ENCODE peak calls at places on chromosomes 16 and 17, in five cellular contexts. D is naive thymus-derived CD8-positive, alpha-beta T cell; O is kidney glomerular epithelial cell; A is HEK293T; K is effector memory CD8-positive, alpha-beta T cell. B is an unnamed sample.

GRCh38 chr17:31052187-31052889 is 42.4 kb upstream of the NF1 start:
- DNase-seq in D (no peak), O (no peak), A (no peak), K (no peak), B (peak)

GRCh38 chr16:60907645-60908044 is 1128.6 kb downstream of the CDH8 start:
- DNase-seq in D (no peak), O (no peak), A (no peak), K (no peak), B (no peak)

GRCh38 chr16:58332997-58333700 is 38.3 kb upstream of the PRSS54 start:
- DNase-seq in D (no peak), O (no peak), A (no peak), K (no peak), B (no peak)

GRCh38 chr16:19589106-19589505 is 33.6 kb downstream of the VPS35L start:
- DNase-seq in D (no peak), O (no peak), A (no peak), K (no peak), B (no peak)

GRCh38 chr17:28849281-28849680 is 5.5 kb upstream of the ERAL1 start:
- DNase-seq in D (no peak), O (no peak), A (no peak), K (no peak), B (peak)

GRCh38 chr17:17944253-17944652 is 27.9 kb downstream of the TOM1L2 start:
- DNase-seq in D (no peak), O (no peak), A (no peak), K (no peak), B (no peak)

GRCh38 chr16:84594725-84595038 is 23.2 kb downstream of the COTL1 start:
- DNase-seq in D (no peak), O (no peak), A (no peak), K (no peak), B (no peak)

GRCh38 chr17:57739402-57740224 is 5.5 kb downstream of the CCDC182 start:
- DNase-seq in D (no peak), O (no peak), A (peak), K (peak), B (peak)

GRCh38 chr17:81666342-81667191 is at the start of the genes CCDC137 and OXLD1:
- DNase-seq in D (peak), O (peak), A (peak), K (peak), B (peak)

GRCh38 chr17:57874434-57875108 is 24.7 kb upstream of the MRPS23 start:
- DNase-seq in D (peak), O (peak), A (no peak), K (no peak), B (no peak)

GRCh38 chr16:56635441-56635967 is 3.0 kb upstream of the MT1A start:
- DNase-seq in D (no peak), O (no peak), A (no peak), K (no peak), B (no peak)

GRCh38 chr16:2237552-2238395 is 1.5 kb downstream of the DNASE1L2 start:
- DNase-seq in D (no peak), O (no peak), A (no peak), K (no peak), B (no peak)

GRCh38 chr17:9677932-9678331 is 32.6 kb downstream of the USP43 start:
- DNase-seq in D (no peak), O (no peak), A (no peak), K (no peak), B (no peak)

GRCh38 chr16:26951950-26952349 is 114.8 kb upstream of the C16orf82 start:
- DNase-seq in D (no peak), O (no peak), A (no peak), K (no peak), B (no peak)

GRCh38 chr17:76956846-76957540 is 88.8 kb downstream of the MGAT5B start:
- DNase-seq in D (no peak), O (no peak), A (no peak), K (no peak), B (no peak)

GRCh38 chr16:370443-370842 is at the start of gene MRPL28:
- DNase-seq in D (peak), O (peak), A (peak), K (peak), B (peak)

GRCh38 chr17:79459003-79459655 is 151.7 kb downstream of the RBFOX3 start:
- DNase-seq in D (no peak), O (no peak), A (no peak), K (no peak), B (no peak)

GRCh38 chr16:870856-871561 is 70.5 kb upstream of the GNG13 start:
- DNase-seq in D (no peak), O (no peak), A (no peak), K (no peak), B (no peak)

GRCh38 chr16:19748389-19749110 is 30.5 kb downstream of the IQCK start:
- DNase-seq in D (no peak), O (no peak), A (no peak), K (no peak), B (no peak)

GRCh38 chr16:67445441-67445912 is 14.6 kb downstream of the HSD11B2 start:
- DNase-seq in D (no peak), O (no peak), A (no peak), K (no peak), B (no peak)

GRCh38 chr17:31585280-31585630 is 193.8 kb downstream of the RAB11FIP4 start:
- DNase-seq in D (no peak), O (no peak), A (no peak), K (no peak), B (no peak)

GRCh38 chr17:11908711-11909146 is 88.5 kb downstream of the ZNF18 start:
- DNase-seq in D (no peak), O (no peak), A (no peak), K (no peak), B (peak)

GRCh38 chr17:16449121-16449570 is 33.8 kb downstream of the TRPV2 start:
- DNase-seq in D (no peak), O (no peak), A (no peak), K (no peak), B (no peak)

GRCh38 chr16:106623-107324 is 28.7 kb downstream of the MPG start:
- DNase-seq in D (peak), O (peak), A (peak), K (peak), B (peak)

GRCh38 chr16:23365602-23366240 is 63.6 kb downstream of the SCNN1B start:
- DNase-seq in D (no peak), O (no peak), A (no peak), K (no peak), B (no peak)

GRCh38 chr17:80948091-80948960 is 43.3 kb upstream of the CHMP6 start:
- DNase-seq in D (no peak), O (no peak), A (no peak), K (no peak), B (no peak)

GRCh38 chr17:5413682-5414081 is 5.8 kb downstream of the NUP88 start:
- DNase-seq in D (no peak), O (peak), A (no peak), K (no peak), B (peak)

GRCh38 chr17:8894673-8895578 is 27.5 kb upstream of the PIK3R6 start:
- DNase-seq in D (peak), O (peak), A (peak), K (no peak), B (peak)

GRCh38 chr16:64738321-64738960 is 383.4 kb downstream of the CDH11 start:
- DNase-seq in D (no peak), O (peak), A (no peak), K (no peak), B (no peak)

GRCh38 chr17:72518810-72519597 is 398.2 kb downstream of the SOX9 start:
- DNase-seq in D (no peak), O (peak), A (no peak), K (no peak), B (no peak)

GRCh38 chr16:5639531-5639930 is 541.9 kb upstream of the EEF2KMT start:
- DNase-seq in D (no peak), O (no peak), A (no peak), K (no peak), B (no peak)

B was measured in erythroblast.